ENCODE peak calls at places on chromosome 2, in ten cellular contexts. One of them, this sample, is unnamed.

GRCh38 chr2:208370881-208371633 is 35.5 kb upstream of the PTH2R start:
- DNase-seq in CMK: no peak
- DNase-seq in activated T-cell treated with anti-CD3 and anti-CD28 coated beads, Interleukin-2, amount 50 U/mL, for 72 hours: no peak
- DNase-seq in Peyer's patch: no peak
- DNase-seq in stimulated activated CD4-positive, alpha-beta T cell treated with anti-CD3 and anti-CD28 coated beads, Interleukin-1b, Interleukin-23, amount 100 ng/mL, for 1 hour: no peak
- DNase-seq in renal cortical epithelial cell: peak; percentile 13
- DNase-seq in iris pigment epithelial cell: no peak
- DNase-seq in WTC11: no peak
- DNase-seq in mucosa of gallbladder: no peak
- DNase-seq in CD4-positive, alpha-beta memory T cell: no peak
- DNase-seq in this sample: no peak

GRCh38 chr2:151029406-151030157 is 232.1 kb downstream of the RBM43 start:
- DNase-seq in CMK: no peak
- DNase-seq in CD4-positive, alpha-beta memory T cell: no peak
- DNase-seq in stimulated activated CD4-positive, alpha-beta T cell treated with anti-CD3 and anti-CD28 coated beads, Interleukin-1b, Interleukin-23, amount 100 ng/mL, for 1 hour: no peak
- DNase-seq in mucosa of gallbladder: no peak
- DNase-seq in Peyer's patch: no peak
- DNase-seq in iris pigment epithelial cell: peak; percentile 86
- DNase-seq in activated T-cell treated with anti-CD3 and anti-CD28 coated beads, Interleukin-2, amount 50 U/mL, for 72 hours: no peak
- DNase-seq in renal cortical epithelial cell: no peak
- DNase-seq in WTC11: no peak
- DNase-seq in this sample: no peak

GRCh38 chr2:234081970-234082822 is 31.7 kb downstream of the SPP2 start:
- DNase-seq in iris pigment epithelial cell: no peak
- DNase-seq in renal cortical epithelial cell: peak; percentile 73
- DNase-seq in CMK: no peak
- DNase-seq in activated T-cell treated with anti-CD3 and anti-CD28 coated beads, Interleukin-2, amount 50 U/mL, for 72 hours: no peak
- DNase-seq in stimulated activated CD4-positive, alpha-beta T cell treated with anti-CD3 and anti-CD28 coated beads, Interleukin-1b, Interleukin-23, amount 100 ng/mL, for 1 hour: no peak
- DNase-seq in CD4-positive, alpha-beta memory T cell: no peak
- DNase-seq in Peyer's patch: no peak
- DNase-seq in WTC11: no peak
- DNase-seq in mucosa of gallbladder: peak; percentile 86
- DNase-seq in this sample: no peak

GRCh38 chr2:63048367-63049171 is 2.1 kb upstream of the OTX1 start:
- DNase-seq in activated T-cell treated with anti-CD3 and anti-CD28 coated beads, Interleukin-2, amount 50 U/mL, for 72 hours: peak; percentile 17
- DNase-seq in Peyer's patch: no peak
- DNase-seq in CMK: no peak
- DNase-seq in CD4-positive, alpha-beta memory T cell: no peak
- DNase-seq in mucosa of gallbladder: no peak
- DNase-seq in iris pigment epithelial cell: no peak
- DNase-seq in renal cortical epithelial cell: no peak
- DNase-seq in stimulated activated CD4-positive, alpha-beta T cell treated with anti-CD3 and anti-CD28 coated beads, Interleukin-1b, Interleukin-23, amount 100 ng/mL, for 1 hour: no peak
- DNase-seq in WTC11: peak; percentile 77
- DNase-seq in this sample: no peak

GRCh38 chr2:237497820-237498128 is 10.7 kb downstream of the MLPH start:
- DNase-seq in WTC11: no peak
- DNase-seq in stimulated activated CD4-positive, alpha-beta T cell treated with anti-CD3 and anti-CD28 coated beads, Interleukin-1b, Interleukin-23, amount 100 ng/mL, for 1 hour: no peak
- DNase-seq in CMK: no peak
- DNase-seq in mucosa of gallbladder: no peak
- DNase-seq in CD4-positive, alpha-beta memory T cell: no peak
- DNase-seq in Peyer's patch: no peak
- DNase-seq in iris pigment epithelial cell: peak; percentile 82
- DNase-seq in renal cortical epithelial cell: no peak
- DNase-seq in activated T-cell treated with anti-CD3 and anti-CD28 coated beads, Interleukin-2, amount 50 U/mL, for 72 hours: no peak
- DNase-seq in this sample: no peak

GRCh38 chr2:70645733-70646420 is 92.3 kb upstream of the TGFA start:
- DNase-seq in iris pigment epithelial cell: no peak
- DNase-seq in WTC11: peak; percentile 31
- DNase-seq in Peyer's patch: no peak
- DNase-seq in activated T-cell treated with anti-CD3 and anti-CD28 coated beads, Interleukin-2, amount 50 U/mL, for 72 hours: no peak
- DNase-seq in renal cortical epithelial cell: no peak
- DNase-seq in CD4-positive, alpha-beta memory T cell: no peak
- DNase-seq in stimulated activated CD4-positive, alpha-beta T cell treated with anti-CD3 and anti-CD28 coated beads, Interleukin-1b, Interleukin-23, amount 100 ng/mL, for 1 hour: no peak
- DNase-seq in mucosa of gallbladder: no peak
- DNase-seq in CMK: no peak
- DNase-seq in this sample: no peak

GRCh38 chr2:54423213-54423612 is 32.9 kb upstream of the SPTBN1 start:
- DNase-seq in mucosa of gallbladder: no peak
- DNase-seq in iris pigment epithelial cell: no peak
- DNase-seq in CD4-positive, alpha-beta memory T cell: no peak
- DNase-seq in renal cortical epithelial cell: no peak
- DNase-seq in CMK: no peak
- DNase-seq in activated T-cell treated with anti-CD3 and anti-CD28 coated beads, Interleukin-2, amount 50 U/mL, for 72 hours: no peak
- DNase-seq in Peyer's patch: no peak
- DNase-seq in WTC11: no peak
- DNase-seq in stimulated activated CD4-positive, alpha-beta T cell treated with anti-CD3 and anti-CD28 coated beads, Interleukin-1b, Interleukin-23, amount 100 ng/mL, for 1 hour: no peak
- DNase-seq in this sample: no peak

GRCh38 chr2:174965992-174966789 is 39.0 kb downstream of the CHN1 start:
- DNase-seq in CD4-positive, alpha-beta memory T cell: no peak
- DNase-seq in Peyer's patch: no peak
- DNase-seq in renal cortical epithelial cell: peak; percentile 63
- DNase-seq in iris pigment epithelial cell: peak; percentile 59
- DNase-seq in activated T-cell treated with anti-CD3 and anti-CD28 coated beads, Interleukin-2, amount 50 U/mL, for 72 hours: no peak
- DNase-seq in CMK: no peak
- DNase-seq in WTC11: no peak
- DNase-seq in mucosa of gallbladder: no peak
- DNase-seq in stimulated activated CD4-positive, alpha-beta T cell treated with anti-CD3 and anti-CD28 coated beads, Interleukin-1b, Interleukin-23, amount 100 ng/mL, for 1 hour: no peak
- DNase-seq in this sample: no peak

GRCh38 chr2:31978998-31979397 is 31.8 kb downstream of the MEMO1 start:
- DNase-seq in stimulated activated CD4-positive, alpha-beta T cell treated with anti-CD3 and anti-CD28 coated beads, Interleukin-1b, Interleukin-23, amount 100 ng/mL, for 1 hour: no peak
- DNase-seq in renal cortical epithelial cell: no peak
- DNase-seq in CD4-positive, alpha-beta memory T cell: no peak
- DNase-seq in WTC11: no peak
- DNase-seq in activated T-cell treated with anti-CD3 and anti-CD28 coated beads, Interleukin-2, amount 50 U/mL, for 72 hours: no peak
- DNase-seq in mucosa of gallbladder: no peak
- DNase-seq in Peyer's patch: no peak
- DNase-seq in CMK: no peak
- DNase-seq in iris pigment epithelial cell: no peak
- DNase-seq in this sample: no peak

GRCh38 chr2:19898592-19899329 is 3.0 kb downstream of the TTC32 start:
- DNase-seq in mucosa of gallbladder: no peak
- DNase-seq in CD4-positive, alpha-beta memory T cell: no peak
- DNase-seq in Peyer's patch: no peak
- DNase-seq in WTC11: no peak
- DNase-seq in activated T-cell treated with anti-CD3 and anti-CD28 coated beads, Interleukin-2, amount 50 U/mL, for 72 hours: no peak
- DNase-seq in renal cortical epithelial cell: no peak
- DNase-seq in CMK: no peak
- DNase-seq in stimulated activated CD4-positive, alpha-beta T cell treated with anti-CD3 and anti-CD28 coated beads, Interleukin-1b, Interleukin-23, amount 100 ng/mL, for 1 hour: no peak
- DNase-seq in iris pigment epithelial cell: no peak
- DNase-seq in this sample: no peak

GRCh38 chr2:134375935-134376334 is 122.1 kb downstream of the MGAT5 start:
- DNase-seq in CMK: no peak
- DNase-seq in stimulated activated CD4-positive, alpha-beta T cell treated with anti-CD3 and anti-CD28 coated beads, Interleukin-1b, Interleukin-23, amount 100 ng/mL, for 1 hour: no peak
- DNase-seq in WTC11: peak; percentile 13
- DNase-seq in Peyer's patch: no peak
- DNase-seq in CD4-positive, alpha-beta memory T cell: no peak
- DNase-seq in mucosa of gallbladder: peak; percentile 57
- DNase-seq in renal cortical epithelial cell: peak; percentile 49
- DNase-seq in iris pigment epithelial cell: peak; percentile 54
- DNase-seq in activated T-cell treated with anti-CD3 and anti-CD28 coated beads, Interleukin-2, amount 50 U/mL, for 72 hours: no peak
- DNase-seq in this sample: peak; percentile 39

GRCh38 chr2:161141033-161141432 is 19.2 kb upstream of the TANK start:
- DNase-seq in iris pigment epithelial cell: no peak
- DNase-seq in WTC11: no peak
- DNase-seq in stimulated activated CD4-positive, alpha-beta T cell treated with anti-CD3 and anti-CD28 coated beads, Interleukin-1b, Interleukin-23, amount 100 ng/mL, for 1 hour: no peak
- DNase-seq in activated T-cell treated with anti-CD3 and anti-CD28 coated beads, Interleukin-2, amount 50 U/mL, for 72 hours: peak; percentile 51
- DNase-seq in renal cortical epithelial cell: no peak
- DNase-seq in CMK: no peak
- DNase-seq in mucosa of gallbladder: no peak
- DNase-seq in CD4-positive, alpha-beta memory T cell: no peak
- DNase-seq in Peyer's patch: no peak
- DNase-seq in this sample: no peak

GRCh38 chr2:85078536-85078935 is 54.7 kb upstream of the TCF7L1 start:
- DNase-seq in WTC11: no peak
- DNase-seq in activated T-cell treated with anti-CD3 and anti-CD28 coated beads, Interleukin-2, amount 50 U/mL, for 72 hours: no peak
- DNase-seq in CD4-positive, alpha-beta memory T cell: no peak
- DNase-seq in CMK: no peak
- DNase-seq in Peyer's patch: no peak
- DNase-seq in renal cortical epithelial cell: no peak
- DNase-seq in stimulated activated CD4-positive, alpha-beta T cell treated with anti-CD3 and anti-CD28 coated beads, Interleukin-1b, Interleukin-23, amount 100 ng/mL, for 1 hour: no peak
- DNase-seq in iris pigment epithelial cell: no peak
- DNase-seq in mucosa of gallbladder: no peak
- DNase-seq in this sample: no peak

This sample was measured in cerebellar nuclear complex.